ENCODE peak calls at places on chromosomes 11 and 22, in nine cellular contexts. G is sigmoid colon, P is esophagus muscularis mucosa, C is heart right ventricle, B is IMR-90, J is A549, Q is HAP-1, L is iPS DF 6.9, K is cardiac muscle cell. Z is an unnamed sample.

GRCh38 chr11:28250192-28250591 is 142.0 kb downstream of the METTL15 start:
- DNase-seq in G (no peak), L (no peak), J (no peak), Q (no peak), C (no peak), P (no peak), B (no peak), K (no peak), Z (no peak)

GRCh38 chr11:75280227-75280671 is 39.7 kb downstream of the TPBGL start:
- DNase-seq in G (peak; percentile 89), C (peak; percentile 84), J (peak; percentile 93), Q (peak; percentile 84), B (peak; percentile 66), P (peak; percentile 96), L (peak; percentile 89), K (peak; percentile 78), Z (peak; percentile 71)

GRCh38 chr22:38207898-38208432 is 6.2 kb downstream of the MAFF start:
- DNase-seq in K (no peak), B (no peak), C (no peak), J (no peak), L (no peak), P (no peak), G (no peak), Q (no peak), Z (no peak)

GRCh38 chr11:117827521-117828511 is 3.3 kb upstream of the FXYD2 start:
- DNase-seq in G (peak; percentile 55), Q (peak; percentile 5), K (no peak), C (peak; percentile 3), J (no peak), L (no peak), P (no peak), B (no peak), Z (no peak)

GRCh38 chr11:35327829-35328228 is 91.5 kb downstream of the SLC1A2 start:
- DNase-seq in G (no peak), Q (no peak), K (no peak), L (no peak), P (no peak), J (no peak), B (no peak), C (no peak), Z (no peak)

GRCh38 chr11:75667268-75667830 is 1.5 kb downstream of the MAP6 start:
- DNase-seq in B (no peak), C (peak; percentile 20), P (no peak), K (peak; percentile 52), G (no peak), Q (peak; percentile 63), L (no peak), J (peak; percentile 38), Z (no peak)

GRCh38 chr11:86693501-86693900 is 21.1 kb upstream of the ME3 start:
- DNase-seq in L (no peak), G (no peak), J (no peak), Q (no peak), P (no peak), K (no peak), C (no peak), B (no peak), Z (no peak)

GRCh38 chr22:25172153-25172552 is 27.5 kb upstream of the CRYBB3 start:
- DNase-seq in K (no peak), C (no peak), J (peak; percentile 7), L (no peak), B (no peak), Q (peak; percentile 37), P (no peak), G (no peak), Z (no peak)

GRCh38 chr11:13970986-13971385 is 8.5 kb downstream of the SPON1 start:
- DNase-seq in Q (no peak), B (no peak), G (no peak), J (peak; percentile 28), C (no peak), P (peak; percentile 57), L (no peak), K (peak; percentile 55), Z (no peak)

GRCh38 chr11:31340903-31341572 is 28.5 kb downstream of the DCDC1 start:
- DNase-seq in Q (peak; percentile 39), B (peak; percentile 41), G (no peak), L (peak; percentile 39), K (peak; percentile 49), C (no peak), J (peak; percentile 15), P (no peak), Z (no peak)

GRCh38 chr22:37089451-37089850 is 20.1 kb downstream of the TMPRSS6 start:
- DNase-seq in K (no peak), L (no peak), J (no peak), Q (no peak), B (peak; percentile 5), G (no peak), C (no peak), P (no peak), Z (no peak)

GRCh38 chr22:43088616-43088978 is 594 bp downstream of the TTLL1 start:
- DNase-seq in K (no peak), Q (no peak), J (no peak), L (no peak), B (no peak), P (no peak), C (no peak), G (no peak), Z (no peak)

GRCh38 chr11:77176996-77177395 is 49.0 kb downstream of the MYO7A start:
- DNase-seq in B (no peak), J (no peak), L (no peak), K (no peak), P (no peak), G (no peak), Q (no peak), C (no peak), Z (no peak)

GRCh38 chr11:71201936-71202597 is 50.3 kb downstream of the SHANK2 start:
- DNase-seq in P (no peak), B (no peak), L (no peak), C (no peak), Q (no peak), K (no peak), G (no peak), J (no peak), Z (no peak)
- H3K9me3 ChIP-seq in P (no peaks in the 10 kb centered on the region), B (no peaks in the 10 kb centered on the region), L (no peaks in the 10 kb centered on the region), C (no peaks in the 10 kb centered on the region), Q (no peaks in the 10 kb centered on the region), K (no peaks in the 10 kb centered on the region), G (no peaks in the 10 kb centered on the region), J (no peaks in the 10 kb centered on the region), Z (no peaks in the 10 kb centered on the region)

GRCh38 chr22:47445212-47445611 is 682.8 kb downstream of the TBC1D22A start:
- DNase-seq in J (no peak), B (no peak), Q (no peak), P (peak; percentile 85), K (no peak), G (peak; percentile 50), C (no peak), L (no peak), Z (no peak)
- H3K9me3 ChIP-seq in J (no peaks in the 10 kb centered on the region), B (peaks cover 65% of the 10 kb centered on the region), Q (no peaks in the 10 kb centered on the region), P (peaks cover 11% of the 10 kb centered on the region), K (no peaks in the 10 kb centered on the region), G (no peaks in the 10 kb centered on the region), C (peaks cover 9% of the 10 kb centered on the region), L (peaks cover 40% of the 10 kb centered on the region), Z (no peaks in the 10 kb centered on the region)

GRCh38 chr22:49469896-49470740 is 357.6 kb downstream of the BRD1 start:
- DNase-seq in G (no peak), K (no peak), B (no peak), J (no peak), C (no peak), P (no peak), L (no peak), Q (no peak), Z (no peak)
- H3K9me3 ChIP-seq in G (no peaks in the 10 kb centered on the region), K (no peaks in the 10 kb centered on the region), B (peaks cover 53% of the 10 kb centered on the region), J (no peaks in the 10 kb centered on the region), C (no peaks in the 10 kb centered on the region), P (no peaks in the 10 kb centered on the region), L (peaks cover 24% of the 10 kb centered on the region), Q (no peaks in the 10 kb centered on the region), Z (no peaks in the 10 kb centered on the region)

GRCh38 chr22:49006207-49007012 is 821.3 kb downstream of the BRD1 start:
- DNase-seq in G (no peak), L (no peak), K (no peak), J (no peak), B (no peak), P (peak; percentile 86), C (no peak), Q (peak; percentile 4), Z (no peak)
- H3K9me3 ChIP-seq in G (no peaks in the 10 kb centered on the region), L (peaks cover 32% of the 10 kb centered on the region), K (no peaks in the 10 kb centered on the region), J (no peaks in the 10 kb centered on the region), B (peaks cover 63% of the 10 kb centered on the region), P (no peaks in the 10 kb centered on the region), C (peaks cover 17% of the 10 kb centered on the region), Q (no peaks in the 10 kb centered on the region), Z (no peaks in the 10 kb centered on the region)

GRCh38 chr11:116446048-116446399 is 326.8 kb downstream of the BUD13 start:
- DNase-seq in Q (no peak), G (no peak), L (no peak), P (no peak), J (no peak), C (no peak), B (no peak), K (no peak), Z (no peak)

GRCh38 chr11:116452447-116452846 is 320.3 kb downstream of the BUD13 start:
- DNase-seq in Q (no peak), C (no peak), K (no peak), L (no peak), B (no peak), P (no peak), J (no peak), G (no peak), Z (no peak)

GRCh38 chr11:116449522-116449921 is 323.3 kb downstream of the BUD13 start:
- DNase-seq in J (no peak), L (no peak), Q (no peak), K (no peak), C (no peak), B (no peak), G (no peak), P (no peak), Z (no peak)

GRCh38 chr11:116445108-116446047 is 327.4 kb downstream of the BUD13 start:
- DNase-seq in B (no peak), K (no peak), C (no peak), L (no peak), P (no peak), Q (peak; percentile 87), G (no peak), J (no peak), Z (no peak)

GRCh38 chr11:116446542-116446941 is 326.2 kb downstream of the BUD13 start:
- DNase-seq in B (no peak), J (no peak), K (no peak), Q (peak; percentile 60), P (no peak), C (no peak), G (no peak), L (no peak), Z (no peak)
- H3K9me3 ChIP-seq in B (no peaks in the 10 kb centered on the region), J (peaks cover 2% of the 10 kb centered on the region), K (no peaks in the 10 kb centered on the region), Q (no peaks in the 10 kb centered on the region), P (peaks cover 12% of the 10 kb centered on the region), C (peaks cover 27% of the 10 kb centered on the region), G (no peaks in the 10 kb centered on the region), L (no peaks in the 10 kb centered on the region), Z (no peaks in the 10 kb centered on the region)